ENCODE peak calls at places on chromosomes 2 and 18, in nine cellular contexts. J, U, O, L, H, V, T, E and W are unnamed samples.

GRCh38 chr18:5456577-5457466 is 87.0 kb downstream of the EPB41L3 start:
- DNase-seq in E (no peak), U (peak), V (no peak), J (no peak), T (no peak), L (peak), O (peak), H (peak), W (no peak)

GRCh38 chr18:36207326-36207725 is 20.0 kb downstream of the MOCOS start:
- DNase-seq in L (no peak), T (no peak), V (no peak), E (no peak), O (no peak), H (no peak), U (no peak), J (no peak), W (no peak)

GRCh38 chr2:71844967-71845366 is 302.7 kb downstream of the CYP26B1 start:
- DNase-seq in E (no peak), H (no peak), L (no peak), J (no peak), T (no peak), O (no peak), U (no peak), V (no peak), W (no peak)

GRCh38 chr2:218261424-218262273 is 834 bp downstream of the GPBAR1 start:
- DNase-seq in E (no peak), J (no peak), U (no peak), V (no peak), T (no peak), O (no peak), H (no peak), L (peak), W (no peak)

GRCh38 chr2:234289789-234290188 is 207.1 kb downstream of the ARL4C start:
- DNase-seq in J (peak), E (no peak), T (no peak), V (no peak), H (peak), O (peak), U (no peak), L (peak), W (no peak)

GRCh38 chr18:76380791-76381405 is 114.1 kb downstream of the ZNF516 start:
- DNase-seq in J (no peak), L (no peak), U (peak), T (no peak), E (no peak), V (no peak), H (no peak), O (no peak), W (peak)

GRCh38 chr2:190583507-190584337 is 49.2 kb upstream of the NEMP2 start:
- DNase-seq in V (no peak), L (no peak), U (no peak), E (peak), J (peak), T (peak), H (no peak), O (peak), W (no peak)

GRCh38 chr2:226835420-226835795 is 446 bp upstream of the RHBDD1 start:
- DNase-seq in U (peak), J (no peak), V (no peak), T (no peak), H (no peak), O (no peak), L (peak), E (no peak), W (no peak)

GRCh38 chr2:15561574-15562344 is 625 bp upstream of the NBAS start:
- DNase-seq in H (peak), U (no peak), J (peak), L (peak), V (peak), O (peak), E (no peak), T (no peak), W (peak)

GRCh38 chr2:174693344-174693743 is 70.9 kb downstream of the CHRNA1 start:
- DNase-seq in O (no peak), T (no peak), H (no peak), U (peak), E (no peak), L (no peak), J (no peak), V (no peak), W (no peak)

GRCh38 chr2:220998156-220998555 is 573.9 kb downstream of the EPHA4 start:
- DNase-seq in T (no peak), O (no peak), L (no peak), J (no peak), H (no peak), E (no peak), U (no peak), V (no peak), W (no peak)

GRCh38 chr2:199596549-199596948 is 138.8 kb upstream of the SATB2 start:
- DNase-seq in O (peak), U (peak), L (no peak), H (no peak), J (peak), E (no peak), V (peak), T (no peak), W (no peak)

DNA sequence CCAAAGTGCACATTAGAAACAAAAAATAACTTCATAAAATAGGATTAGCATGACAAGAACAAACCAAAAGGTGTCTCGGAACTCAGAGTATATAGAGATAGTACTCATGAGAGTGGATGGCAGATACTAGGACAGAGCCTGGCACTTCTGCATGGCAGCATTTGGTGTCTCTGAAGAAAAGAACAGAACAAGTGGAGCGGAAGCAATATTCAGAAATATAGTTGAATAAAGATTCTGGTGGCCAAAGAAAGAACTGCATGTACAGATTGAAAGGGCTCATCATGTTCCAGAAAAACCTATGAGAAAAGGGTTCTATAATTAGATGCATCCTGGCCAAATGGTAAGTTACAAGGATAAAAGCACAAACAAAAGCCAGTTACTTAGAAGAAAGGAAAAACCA is 90.9 kb downstream of the CCDC138 start:
- DNase-seq in U (no peak), O (no peak), H (no peak), T (no peak), J (no peak), E (no peak), V (no peak), L (no peak), W (no peak)
- TF ChIP-seq CTCF in U (no peak), O (no peak), H (no peak), T (no peak), J (no peak), E (no peak), V (no peak), L (no peak), W (no peak)

DNA sequence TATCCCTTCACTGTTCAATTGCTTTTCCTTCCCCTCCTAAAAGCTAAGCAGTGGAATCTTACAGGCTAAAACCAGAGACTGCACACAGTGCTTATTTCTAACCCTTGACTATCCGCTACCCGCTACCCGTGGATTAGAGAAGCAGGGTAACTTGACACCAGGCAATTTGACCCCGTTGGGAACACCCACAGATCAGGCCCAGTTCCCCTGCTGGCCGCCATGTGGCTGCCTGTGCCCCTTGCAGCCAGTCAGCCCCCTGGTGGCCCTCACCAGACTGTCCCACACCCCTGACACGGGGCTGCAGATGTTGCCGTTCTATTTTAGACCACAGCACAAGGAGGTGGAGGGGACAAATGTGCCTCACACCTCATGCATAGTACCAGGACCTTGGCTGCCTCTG is 74.8 kb downstream of the TXNL1 start:
- DNase-seq in T (no peak), U (peak), J (peak), O (no peak), E (no peak), V (no peak), H (no peak), L (no peak), W (peak)
- TF ChIP-seq CTCF in T (peak), U (peak), J (peak), O (peak), E (peak), V (no peak), H (no peak), L (no peak), W (peak)

GRCh38 chr2:27049422-27050280 is 1.8 kb upstream of the AGBL5 start:
- DNase-seq in E (no peak), L (peak), O (no peak), U (no peak), J (peak), V (peak), T (no peak), H (no peak), W (peak)

GRCh38 chr2:27050996-27051901 is at the start of gene AGBL5:
- DNase-seq in J (peak), V (peak), U (peak), T (peak), L (peak), O (peak), H (peak), E (peak), W (peak)

GRCh38 chr2:27053321-27053720 is 1.9 kb downstream of the AGBL5 start:
- DNase-seq in U (no peak), H (no peak), J (no peak), L (no peak), V (no peak), E (no peak), T (no peak), O (no peak), W (no peak)

GRCh38 chr2:27051902-27052645 is 606 bp downstream of the AGBL5 start:
- DNase-seq in J (no peak), V (peak), E (peak), L (peak), T (no peak), H (no peak), O (no peak), U (peak), W (peak)

DNA sequence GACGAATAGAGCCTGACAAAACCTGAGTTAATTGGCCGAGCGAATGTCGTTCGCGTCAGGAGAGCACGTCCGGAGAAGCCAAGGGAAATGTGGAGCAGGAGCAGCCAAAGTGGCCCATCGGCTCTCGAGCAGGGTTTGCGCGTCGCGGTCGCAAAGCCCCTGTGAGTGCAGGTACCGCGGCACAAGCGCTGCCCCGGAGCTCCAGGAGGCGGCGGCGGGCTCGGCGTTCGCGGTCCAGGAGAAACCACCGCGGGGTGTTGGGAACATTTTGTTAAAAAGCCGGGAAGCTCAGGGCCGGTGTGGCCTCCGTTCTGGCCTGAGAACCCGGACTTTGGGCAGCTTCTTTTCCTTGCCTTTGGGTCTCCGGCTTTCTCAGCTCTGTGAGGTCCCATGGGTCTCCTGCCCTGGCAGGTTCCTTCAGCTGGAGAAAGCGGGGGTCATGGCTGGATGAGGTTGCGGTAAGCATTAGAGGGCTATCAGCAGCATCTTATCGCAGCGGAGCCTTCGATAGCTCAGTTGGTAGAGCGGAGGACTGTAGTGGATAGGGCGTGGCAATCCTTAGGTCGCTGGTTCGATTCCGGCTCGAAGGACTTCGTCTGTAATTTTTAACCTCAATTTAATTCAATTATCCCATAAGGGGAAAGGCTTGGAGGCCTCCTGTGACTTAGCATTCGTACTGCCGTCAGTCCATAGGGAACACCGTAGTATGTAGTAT is 1.0 kb upstream of the AGBL5 start:
- DNase-seq in H (peak), E (peak), T (peak), L (peak), V (peak), U (peak), O (peak), J (peak), W (peak)
- TF ChIP-seq CTCF in H (peak), E (peak), T (peak), L (peak), V (peak), U (no peak), O (peak), J (peak), W (peak)

DNA sequence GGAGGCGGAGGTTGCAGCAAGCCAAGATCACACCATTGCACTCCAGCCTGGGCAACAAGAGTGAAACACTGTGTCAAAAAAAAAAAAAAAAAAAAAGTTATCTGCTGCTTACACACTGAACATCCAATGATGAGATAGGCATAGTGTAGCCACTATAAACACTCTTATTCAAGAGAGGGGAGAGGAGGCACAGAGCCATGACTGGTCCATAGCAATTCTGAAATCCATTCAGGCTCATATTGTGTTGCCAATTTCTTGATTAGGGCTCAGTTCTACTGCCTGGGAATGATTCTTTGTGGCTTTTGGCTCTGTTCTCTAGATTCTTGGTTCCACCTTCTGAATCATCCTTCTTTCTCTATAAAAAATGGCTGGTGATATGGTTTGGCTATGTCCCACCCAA is 136.1 kb downstream of the ZFP36L2 start:
- DNase-seq in L (no peak), E (no peak), H (peak), U (no peak), J (no peak), O (no peak), V (no peak), T (no peak), W (no peak)
- TF ChIP-seq CTCF in L (no peak), E (no peak), H (no peak), U (no peak), J (no peak), O (no peak), V (no peak), T (no peak), W (no peak)

GRCh38 chr2:109332880-109333279 is 203.9 kb downstream of the SH3RF3 start:
- DNase-seq in V (no peak), H (no peak), U (no peak), O (no peak), J (no peak), E (no peak), T (no peak), L (no peak), W (no peak)

GRCh38 chr2:109333414-109334194 is 204.6 kb downstream of the SH3RF3 start:
- DNase-seq in V (no peak), L (no peak), J (no peak), U (no peak), H (no peak), T (no peak), E (no peak), O (peak), W (no peak)

GRCh38 chr2:109330056-109330455 is 201.1 kb downstream of the SH3RF3 start:
- DNase-seq in T (no peak), E (no peak), L (no peak), J (no peak), U (no peak), H (peak), O (peak), V (no peak), W (no peak)

GRCh38 chr2:109331864-109332848 is 203.2 kb downstream of the SH3RF3 start:
- DNase-seq in U (peak), H (peak), O (peak), L (peak), E (peak), T (no peak), V (peak), J (peak), W (no peak)

GRCh38 chr2:109331081-109331480 is 202.1 kb downstream of the SH3RF3 start:
- DNase-seq in T (no peak), V (no peak), O (no peak), E (no peak), L (no peak), U (no peak), H (no peak), J (no peak), W (no peak)
- TF ChIP-seq CTCF in T (no peak), V (no peak), O (no peak), E (no peak), L (no peak), U (no peak), H (no peak), J (no peak), W (no peak)